ENCODE peak calls at places on chromosomes 12 and 14, in four cellular contexts. W is aorta, X is thoracic aorta, N is SJSA1. Y is an unnamed sample.
A peak's percentile ranks its signal among the peaks of the same experiment; 100 is the strongest.

GRCh38 chr14:78700236-78700635 is 530.1 kb downstream of the NRXN3 start:
- DNase-seq in W (no peak), X (no peak), N (no peak), Y (no peak)

GRCh38 chr14:29851397-29851796 is 76.2 kb downstream of the PRKD1 start:
- DNase-seq in W (no peak), X (no peak), N (no peak), Y (no peak)

GRCh38 chr14:65373671-65374039 is 38.9 kb upstream of the FUT8 start:
- DNase-seq in W (no peak), X (no peak), N (no peak), Y (no peak)

GRCh38 chr14:41986083-41986645 is 379.5 kb downstream of the LRFN5 start:
- DNase-seq in W (no peak), X (no peak), N (no peak), Y (no peak)

GRCh38 chr14:97976861-97977260 is 1179.7 kb downstream of the VRK1 start:
- DNase-seq in W (no peak), X (no peak), N (no peak), Y (peak; percentile 67)

GRCh38 chr12:119594399-119594730 is 791 bp downstream of the TMEM233 start:
- DNase-seq in W (peak; percentile 39), X (no peak), N (no peak), Y (no peak)

GRCh38 chr12:68580911-68581310 is 29.8 kb upstream of the RAP1B start:
- DNase-seq in W (no peak), X (no peak), N (peak; percentile 49), Y (no peak)

GRCh38 chr14:93456356-93456755 is 25.6 kb downstream of the UNC79 start:
- DNase-seq in W (no peak), X (no peak), N (no peak), Y (no peak)

GRCh38 chr14:20714593-20715250 is 26.2 kb downstream of the ANG start:
- DNase-seq in W (peak; percentile 93), X (peak; percentile 36), N (no peak), Y (peak; percentile 84)

GRCh38 chr12:124168016-124168415 is 126.9 kb upstream of the RFLNA start:
- DNase-seq in W (no peak), X (no peak), N (no peak), Y (no peak)

GRCh38 chr12:52216107-52216506 is 16.9 kb upstream of the KRT7 start:
- DNase-seq in W (no peak), X (no peak), N (no peak), Y (no peak)

GRCh38 chr12:100795193-100796179 is 910 bp downstream of the ANO4 start:
- DNase-seq in W (no peak), X (no peak), N (no peak), Y (no peak)

GRCh38 chr12:13257356-13257875 is 60.9 kb downstream of the EMP1 start:
- DNase-seq in W (no peak), X (no peak), N (no peak), Y (no peak)

GRCh38 chr12:1993871-1994371 is 10.3 kb downstream of the DCP1B start:
- DNase-seq in W (no peak), X (no peak), N (peak; percentile 85), Y (no peak)

GRCh38 chr12:119479121-119479561 is 114.4 kb upstream of the TMEM233 start:
- DNase-seq in W (no peak), X (no peak), N (no peak), Y (peak; percentile 19)

GRCh38 chr12:113980537-113981337 is 14.6 kb upstream of the RBM19 start:
- DNase-seq in W (no peak), X (no peak), N (peak; percentile 76), Y (no peak)

GRCh38 chr14:54742492-54743350 is 159.9 kb downstream of the GCH1 start:
- DNase-seq in W (no peak), X (no peak), N (no peak), Y (no peak)

GRCh38 chr14:54746019-54746418 is 156.6 kb downstream of the GCH1 start:
- DNase-seq in W (no peak), X (no peak), N (no peak), Y (no peak)

GRCh38 chr14:54739514-54739913 is 163.1 kb downstream of the GCH1 start:
- DNase-seq in W (no peak), X (no peak), N (no peak), Y (no peak)

GRCh38 chr14:54747616-54748015 is 155.0 kb downstream of the GCH1 start:
- DNase-seq in W (no peak), X (no peak), N (no peak), Y (no peak)

DNA sequence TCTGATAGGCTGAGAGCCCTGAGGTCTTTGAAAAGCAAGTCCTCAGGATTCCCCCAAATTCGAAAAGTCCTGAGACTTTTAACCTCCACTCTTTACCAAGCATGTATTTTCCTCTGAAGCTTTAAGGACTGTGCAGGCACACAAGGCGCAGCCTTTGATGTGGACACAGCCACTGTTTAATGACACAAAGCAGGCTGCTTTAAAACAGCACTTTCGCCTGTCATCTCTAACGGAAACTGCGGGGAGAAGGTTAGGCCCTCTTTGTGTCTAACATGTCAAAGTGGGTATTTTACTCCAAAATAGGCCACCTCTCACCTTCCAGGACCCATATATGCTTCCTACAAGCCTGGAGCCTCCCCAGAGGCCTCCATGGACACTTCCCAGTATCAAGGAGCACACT is 159.2 kb downstream of the GCH1 start:
- DNase-seq in W (no peak), X (no peak), N (no peak), Y (no peak)
- H3K27ac ChIP-seq in W (no peak overlapping the region), X (no peak overlapping the region), N (no peak overlapping the region), Y (no peak overlapping the region)

DNA sequence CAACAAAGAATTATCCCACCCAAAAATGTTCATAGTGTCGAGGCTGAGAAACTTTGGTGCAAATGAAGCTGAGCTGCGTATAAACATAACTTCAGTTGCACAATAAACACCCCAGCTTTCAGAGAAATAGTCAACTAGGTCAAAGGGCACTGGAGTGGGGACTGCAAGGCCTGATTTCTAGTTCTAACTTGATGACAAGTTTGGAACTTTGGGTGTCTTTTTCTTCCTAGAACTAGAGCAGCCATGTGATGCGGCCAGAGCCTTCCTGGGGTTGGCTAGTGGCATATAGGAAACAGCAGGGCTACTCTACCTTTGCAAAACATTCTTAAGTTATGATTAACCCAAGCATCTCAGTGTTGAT is 298.4 kb upstream of the AMIGO2 start:
- DNase-seq in W (no peak), X (no peak), N (no peak), Y (peak; percentile 20)
- H3K27ac ChIP-seq in W (peak overlapping the region; percentile 73), X (peak overlapping the region; percentile 25), N (peak overlapping the region; percentile 12), Y (no peak overlapping the region)

GRCh38 chr14:89409961-89410360 is 7.1 kb downstream of the FOXN3 start:
- DNase-seq in W (no peak), X (no peak), N (no peak), Y (peak; percentile 18)
- H3K27ac ChIP-seq in W (peak overlapping the region; percentile 49), X (peak overlapping the region; percentile 48), N (no peak overlapping the region), Y (no peak overlapping the region)

GRCh38 chr14:74649673-74650072 is 37.6 kb upstream of the LTBP2 start:
- DNase-seq in W (no peak), X (no peak), N (no peak), Y (no peak)
- H3K27ac ChIP-seq in W (peak overlapping the region; percentile 70), X (peak overlapping the region; percentile 87), N (no peak overlapping the region), Y (no peak overlapping the region)

DNA sequence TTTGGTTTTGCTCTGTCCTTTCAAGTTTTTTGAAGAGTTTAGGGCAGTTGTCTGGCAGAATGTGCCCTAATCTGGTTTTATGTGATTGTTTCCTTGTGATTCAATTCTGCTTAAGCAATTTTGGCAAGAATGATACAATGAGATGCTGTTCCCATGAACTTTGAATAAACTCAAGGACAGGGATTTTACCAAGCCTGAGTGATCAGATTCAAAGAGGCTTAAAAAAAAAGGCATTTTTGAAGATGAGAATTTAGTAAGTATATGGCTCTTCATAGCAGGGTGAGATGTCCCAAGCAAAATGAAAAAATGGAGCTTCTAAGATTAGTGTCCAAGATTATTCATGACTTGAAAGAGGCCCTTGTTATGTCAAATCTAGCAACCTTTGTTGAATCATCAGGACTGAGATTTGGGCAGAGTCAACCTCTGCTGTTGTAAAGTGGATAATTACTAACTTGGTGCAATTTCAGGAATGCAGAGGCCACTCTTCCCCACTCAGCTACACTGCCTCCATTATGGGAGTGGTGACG is 180.6 kb upstream of the NUDT4 start:
- DNase-seq in W (no peak), X (no peak), N (no peak), Y (no peak)
- H3K27ac ChIP-seq in W (no peak overlapping the region), X (no peak overlapping the region), N (no peak overlapping the region), Y (no peak overlapping the region)

DNA sequence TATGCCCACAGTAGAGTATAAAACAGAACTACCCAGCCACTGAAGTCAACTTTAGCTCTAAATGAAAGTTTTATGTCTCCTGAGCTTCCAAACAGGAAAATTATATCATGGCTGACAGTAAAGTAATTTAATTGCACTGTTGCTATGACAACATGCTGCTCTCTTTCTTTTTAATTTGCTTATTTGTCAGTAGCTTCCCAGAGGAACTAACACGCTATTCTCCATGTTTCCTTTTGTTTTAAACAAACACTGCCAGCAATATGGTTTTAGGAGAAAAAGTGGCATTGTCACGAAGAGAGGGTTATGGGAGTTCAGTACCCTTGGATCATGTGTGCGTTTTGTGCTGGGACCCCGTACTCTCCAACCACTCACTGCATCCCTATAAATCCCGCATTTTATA is 1.9 kb downstream of the FOXN3 start:
- DNase-seq in W (no peak), X (no peak), N (no peak), Y (no peak)
- H3K27ac ChIP-seq in W (peak overlapping the region; percentile 36), X (peak overlapping the region; percentile 60), N (peak overlapping the region; percentile 94), Y (peak overlapping the region; percentile 59)

Y was measured in right cardiac atrium.